ENCODE peak calls at places on chromosomes 6 and 20, in four cellular contexts. One of them, this sample, is unnamed.

GRCh38 chr6:100467144-100468012 is 2.7 kb upstream of the SIM1 start:
- DNase-seq in A549: no peak
- DNase-seq in HepG2: no peak
- DNase-seq in GM12878: no peak
- DNase-seq in this sample: no peak

GRCh38 chr20:41654884-41655283 is 36.7 kb upstream of the CHD6 start:
- DNase-seq in A549: no peak
- DNase-seq in HepG2: no peak
- DNase-seq in GM12878: no peak
- DNase-seq in this sample: peak

GRCh38 chr6:40888456-40888990 is 150.5 kb downstream of the UNC5CL start:
- DNase-seq in A549: no peak
- DNase-seq in HepG2: no peak
- DNase-seq in GM12878: no peak
- DNase-seq in this sample: no peak

GRCh38 chr20:41011551-41012067 is 17.0 kb upstream of the TOP1 start:
- DNase-seq in A549: no peak
- DNase-seq in GM12878: peak
- DNase-seq in HepG2: no peak
- DNase-seq in this sample: no peak

GRCh38 chr6:79267128-79267527 is 32.6 kb upstream of the HMGN3 start:
- DNase-seq in GM12878: no peak
- DNase-seq in HepG2: no peak
- DNase-seq in A549: no peak
- DNase-seq in this sample: no peak

GRCh38 chr6:144510859-144511258 is 225.7 kb downstream of the UTRN start:
- DNase-seq in HepG2: no peak
- DNase-seq in A549: no peak
- DNase-seq in GM12878: no peak
- DNase-seq in this sample: no peak

GRCh38 chr6:137218473-137218916 is 690 bp downstream of the IFNGR1 start:
- DNase-seq in A549: no peak
- DNase-seq in GM12878: peak
- DNase-seq in HepG2: peak
- DNase-seq in this sample: peak

GRCh38 chr6:113488812-113489685 is 368.1 kb upstream of the MARCKS start:
- DNase-seq in A549: no peak
- DNase-seq in HepG2: no peak
- DNase-seq in GM12878: no peak
- DNase-seq in this sample: no peak

GRCh38 chr6:45728674-45729073 is 287.0 kb downstream of the CLIC5 start:
- DNase-seq in A549: no peak
- DNase-seq in HepG2: no peak
- DNase-seq in GM12878: no peak
- DNase-seq in this sample: no peak

GRCh38 chr20:62577447-62577846 is 64.9 kb upstream of the SLCO4A1 start:
- DNase-seq in HepG2: no peak
- DNase-seq in A549: no peak
- DNase-seq in GM12878: no peak
- DNase-seq in this sample: no peak

GRCh38 chr20:561437-562231 is 18.0 kb upstream of the CSNK2A1 start:
- DNase-seq in A549: peak
- DNase-seq in HepG2: peak
- DNase-seq in GM12878: no peak
- DNase-seq in this sample: peak

GRCh38 chr20:8260837-8261241 is 128.8 kb downstream of the PLCB1 start:
- DNase-seq in HepG2: no peak
- DNase-seq in A549: no peak
- DNase-seq in GM12878: no peak
- DNase-seq in this sample: no peak

GRCh38 chr20:10047427-10047826 is 12.6 kb downstream of the ANKEF1 start:
- DNase-seq in GM12878: no peak
- DNase-seq in HepG2: peak
- DNase-seq in A549: peak
- DNase-seq in this sample: no peak

GRCh38 chr6:39276379-39276995 is 37.7 kb downstream of the KCNK17 start:
- DNase-seq in HepG2: no peak
- DNase-seq in GM12878: no peak
- DNase-seq in A549: no peak
- DNase-seq in this sample: no peak

GRCh38 chr20:23019403-23019802 is 15.7 kb upstream of the SSTR4 start:
- DNase-seq in GM12878: no peak
- DNase-seq in HepG2: no peak
- DNase-seq in A549: peak
- DNase-seq in this sample: no peak

GRCh38 chr20:4150095-4150492 is 134.7 kb upstream of the RNF24 start:
- DNase-seq in HepG2: no peak
- DNase-seq in A549: peak
- DNase-seq in GM12878: no peak
- DNase-seq in this sample: no peak

GRCh38 chr6:30884521-30885480 is 482 bp downstream of the DDR1 start:
- DNase-seq in HepG2: no peak
- DNase-seq in A549: no peak
- DNase-seq in GM12878: no peak
- DNase-seq in this sample: peak

GRCh38 chr20:63431944-63432343 is 40.5 kb downstream of the KCNQ2 start:
- DNase-seq in HepG2: no peak
- DNase-seq in A549: peak
- DNase-seq in GM12878: no peak
- DNase-seq in this sample: peak

GRCh38 chr6:106609699-106610098 is 19.6 kb downstream of the RTN4IP1 start:
- DNase-seq in A549: peak
- DNase-seq in GM12878: no peak
- DNase-seq in HepG2: peak
- DNase-seq in this sample: no peak

GRCh38 chr20:35215066-35215956 is 11.2 kb upstream of the MMP24 start:
- DNase-seq in GM12878: no peak
- DNase-seq in A549: peak
- DNase-seq in HepG2: peak
- DNase-seq in this sample: no peak

DNA sequence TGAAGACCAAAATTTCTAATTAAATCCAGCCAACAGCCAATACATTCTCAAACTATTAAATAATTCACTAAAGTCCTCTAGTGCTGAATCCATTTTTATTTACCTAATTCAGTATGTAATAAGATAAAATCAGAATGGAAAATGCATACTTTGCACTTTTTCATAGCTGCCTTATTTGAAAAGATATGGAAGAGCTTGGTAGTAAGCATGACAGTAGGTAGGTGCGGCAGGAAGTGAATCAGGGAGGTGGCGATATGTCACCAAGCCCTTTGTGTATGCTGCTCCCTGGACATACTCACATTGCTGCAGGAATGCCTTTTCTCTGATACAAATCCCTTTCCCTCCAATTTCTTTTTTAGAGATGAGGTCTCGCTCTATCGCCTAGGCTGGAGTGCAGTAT is 10.2 kb upstream of the TGM3 start:
- DNase-seq in A549: no peak
- DNase-seq in GM12878: no peak
- DNase-seq in HepG2: no peak
- DNase-seq in this sample: no peak
- TF ChIP-seq JUNB in A549: no peak
- TF ChIP-seq JUNB in GM12878: no peak
- TF ChIP-seq JUNB in HepG2: no peak
- TF ChIP-seq JUNB in this sample: no peak

GRCh38 chr6:115932481-115932880 is 128.2 kb downstream of the FRK start:
- DNase-seq in HepG2: no peak
- DNase-seq in A549: no peak
- DNase-seq in GM12878: no peak
- DNase-seq in this sample: no peak
- TF ChIP-seq ESRRA in HepG2: no peak
- TF ChIP-seq ESRRA in A549: no peak
- TF ChIP-seq ESRRA in GM12878: no peak
- TF ChIP-seq ESRRA in this sample: no peak

GRCh38 chr20:32999603-33000250 is 4.5 kb downstream of the SUN5 start:
- DNase-seq in A549: no peak
- DNase-seq in HepG2: peak
- DNase-seq in GM12878: no peak
- DNase-seq in this sample: no peak
- TF ChIP-seq JUNB in A549: no peak
- TF ChIP-seq JUNB in HepG2: no peak
- TF ChIP-seq JUNB in GM12878: no peak
- TF ChIP-seq JUNB in this sample: no peak

GRCh38 chr6:11374036-11375010 is 141.9 kb upstream of the NEDD9 start:
- DNase-seq in A549: no peak
- DNase-seq in GM12878: peak
- DNase-seq in HepG2: peak
- DNase-seq in this sample: no peak
- TF ChIP-seq ESRRA in A549: no peak
- TF ChIP-seq ESRRA in GM12878: no peak
- TF ChIP-seq ESRRA in HepG2: no peak
- TF ChIP-seq ESRRA in this sample: no peak

GRCh38 chr6:89452269-89452668 is 19.3 kb downstream of the ANKRD6 start:
- DNase-seq in A549: no peak
- DNase-seq in HepG2: no peak
- DNase-seq in GM12878: no peak
- DNase-seq in this sample: no peak
- TF ChIP-seq JUNB in A549: no peak
- TF ChIP-seq JUNB in HepG2: no peak
- TF ChIP-seq JUNB in GM12878: no peak
- TF ChIP-seq JUNB in this sample: no peak

DNA sequence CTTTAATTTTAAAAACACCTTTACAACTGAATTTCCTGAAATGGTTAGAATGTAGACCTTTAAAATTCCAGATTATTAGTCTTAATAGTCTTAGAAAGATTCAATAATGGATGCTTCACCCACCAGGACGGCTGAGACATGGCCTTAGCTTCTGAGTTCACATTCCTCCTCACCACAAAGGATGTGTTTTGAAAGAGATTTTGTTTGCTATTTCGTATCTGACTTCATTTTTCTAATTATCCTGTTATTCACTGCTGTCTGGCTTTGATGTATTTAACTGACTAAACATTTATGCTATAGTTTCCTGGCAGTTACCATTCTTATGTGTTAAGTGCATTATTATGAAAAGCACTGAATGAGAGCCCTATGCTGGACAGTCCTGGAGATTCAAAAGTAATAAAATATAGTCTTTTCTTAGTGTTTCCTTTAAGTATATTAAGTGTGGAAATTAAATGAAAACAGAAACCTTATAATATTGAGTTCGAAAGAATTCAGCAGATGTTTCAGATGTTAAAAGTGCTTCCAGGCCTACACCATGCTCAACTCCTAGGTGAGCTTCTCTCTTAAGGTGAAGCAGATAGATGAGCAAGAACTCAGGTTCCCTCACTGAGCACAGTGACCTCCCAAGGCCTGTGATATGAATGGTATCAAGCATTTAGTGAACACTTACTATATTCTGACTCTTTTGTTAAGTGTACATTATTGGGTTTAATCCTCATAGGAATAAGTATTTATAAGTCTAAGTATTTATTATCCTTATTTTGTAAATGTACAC is 40.3 kb downstream of the MAP3K4 start:
- DNase-seq in HepG2: peak
- DNase-seq in GM12878: no peak
- DNase-seq in A549: no peak
- DNase-seq in this sample: no peak
- TF ChIP-seq ESRRA in HepG2: no peak
- TF ChIP-seq ESRRA in GM12878: no peak
- TF ChIP-seq ESRRA in A549: no peak
- TF ChIP-seq ESRRA in this sample: no peak